ENCODE peak calls at places on chromosomes 5 and 9, in nine cellular contexts. S is HepG2, W is H1, O is breast epithelium, I is prostate gland, T is HL-60, M is HCT116, X is upper lobe of left lung, D is Panc1. G is an unnamed sample.

GRCh38 chr9:135223831-135224230 is 136.4 kb downstream of the OLFM1 start:
- DNase-seq in M (no peak), D (no peak), I (no peak), O (no peak), S (no peak), T (no peak), X (no peak), W (no peak), G (no peak)

GRCh38 chr9:82810902-82811301 is 252.0 kb downstream of the RASEF start:
- DNase-seq in I (peak), T (no peak), W (peak), M (peak), X (no peak), S (no peak), O (no peak), D (no peak), G (no peak)

GRCh38 chr9:102985162-102985900 is 9.8 kb upstream of the CYLC2 start:
- DNase-seq in O (no peak), X (no peak), I (no peak), D (no peak), W (no peak), T (no peak), M (no peak), S (no peak), G (no peak)

GRCh38 chr5:17203329-17204132 is 13.9 kb upstream of the BASP1 start:
- DNase-seq in T (no peak), O (no peak), S (peak), X (no peak), I (peak), D (no peak), M (peak), W (no peak), G (no peak)

GRCh38 chr5:132016721-132017250 is 5.3 kb upstream of the ACSL6 start:
- DNase-seq in S (no peak), T (no peak), M (no peak), I (no peak), O (no peak), D (no peak), X (no peak), W (no peak), G (peak)

GRCh38 chr5:38670878-38671277 is 114.4 kb upstream of the LIFR start:
- DNase-seq in M (no peak), W (no peak), D (no peak), O (peak), T (no peak), X (no peak), S (no peak), I (peak), G (no peak)

GRCh38 chr5:109529520-109529919 is 119.7 kb upstream of the PJA2 start:
- DNase-seq in T (no peak), O (no peak), W (no peak), I (peak), M (no peak), X (no peak), D (no peak), S (no peak), G (no peak)

GRCh38 chr9:5617749-5618148 is 11.2 kb upstream of the RIC1 start:
- DNase-seq in O (no peak), T (no peak), I (no peak), W (no peak), S (no peak), M (no peak), X (no peak), D (no peak), G (no peak)

GRCh38 chr5:128304121-128304520 is 220.6 kb downstream of the SLC12A2 start:
- DNase-seq in W (no peak), X (no peak), D (no peak), I (no peak), S (no peak), O (no peak), M (no peak), T (no peak), G (no peak)

GRCh38 chr5:142364251-142365145 is 39.7 kb upstream of the SPRY4 start:
- DNase-seq in S (no peak), M (no peak), W (no peak), X (peak), O (peak), T (no peak), D (peak), I (peak), G (peak)

GRCh38 chr5:10857333-10857723 is 96.3 kb upstream of the DAP start:
- DNase-seq in S (no peak), T (no peak), I (no peak), W (no peak), X (peak), D (no peak), M (no peak), O (no peak), G (no peak)

GRCh38 chr5:168683247-168683926 is 104.2 kb upstream of the PANK3 start:
- DNase-seq in O (no peak), I (no peak), X (no peak), S (no peak), T (no peak), W (no peak), M (no peak), D (no peak), G (no peak)

GRCh38 chr9:129313331-129313955 is 135.4 kb upstream of the IER5L start:
- DNase-seq in X (no peak), T (no peak), O (no peak), S (no peak), D (no peak), W (no peak), I (no peak), M (no peak), G (no peak)

GRCh38 chr5:134252671-134253070 is 26.8 kb upstream of the PPP2CA start:
- DNase-seq in S (peak), O (no peak), D (peak), W (no peak), T (no peak), M (peak), X (no peak), I (no peak), G (no peak)

GRCh38 chr5:19258686-19259085 is 729.3 kb downstream of the CDH18 start:
- DNase-seq in T (no peak), W (no peak), M (no peak), D (no peak), X (no peak), S (no peak), O (peak), I (no peak), G (no peak)

GRCh38 chr5:64612349-64612961 is 77.8 kb upstream of the SHISAL2B start:
- DNase-seq in I (peak), O (no peak), T (no peak), S (peak), W (no peak), M (peak), D (peak), X (no peak), G (no peak)

GRCh38 chr5:179802950-179803562 is 3.6 kb downstream of the MGAT4B start:
- DNase-seq in X (no peak), I (no peak), M (no peak), W (no peak), O (no peak), T (no peak), S (no peak), D (no peak), G (no peak)

GRCh38 chr5:154945695-154946301 is 4.9 kb downstream of the MRPL22 start:
- DNase-seq in X (no peak), T (no peak), I (no peak), W (no peak), O (no peak), D (no peak), M (no peak), S (no peak), G (no peak)

GRCh38 chr5:127960126-127960744 is 123.3 kb upstream of the SLC12A2 start:
- DNase-seq in X (no peak), S (no peak), O (no peak), W (no peak), D (no peak), I (no peak), M (no peak), T (no peak), G (no peak)

GRCh38 chr5:180950291-180950949 is 38.2 kb upstream of the BTNL3 start:
- DNase-seq in X (no peak), T (no peak), D (no peak), S (no peak), I (no peak), M (no peak), W (no peak), O (no peak), G (no peak)

GRCh38 chr5:154092356-154092755 is 53.6 kb downstream of the MFAP3 start:
- DNase-seq in X (no peak), T (no peak), D (no peak), W (no peak), I (no peak), S (no peak), O (no peak), M (no peak), G (no peak)

GRCh38 chr9:95138474-95138873 is 179.0 kb downstream of the FANCC start:
- DNase-seq in I (peak), O (no peak), D (no peak), X (peak), M (no peak), W (no peak), S (no peak), T (no peak), G (no peak)

GRCh38 chr9:38336341-38336740 is 56.2 kb upstream of the ALDH1B1 start:
- DNase-seq in T (no peak), M (no peak), S (no peak), X (no peak), W (no peak), D (no peak), O (no peak), I (no peak), G (no peak)

GRCh38 chr5:68528877-68529276 is 313.3 kb downstream of the PIK3R1 start:
- DNase-seq in I (no peak), S (no peak), D (no peak), M (no peak), W (no peak), X (no peak), T (no peak), O (no peak), G (no peak)

GRCh38 chr5:65102501-65102825 is 333.7 kb downstream of the CWC27 start:
- DNase-seq in T (no peak), X (no peak), D (no peak), S (no peak), O (no peak), W (no peak), M (no peak), I (no peak), G (no peak)

GRCh38 chr9:86093788-86094555 is 5.4 kb downstream of the GOLM1 start:
- DNase-seq in X (no peak), D (peak), S (peak), W (no peak), T (no peak), M (peak), O (peak), I (peak), G (peak)

GRCh38 chr9:85577353-85577952 is 164.3 kb downstream of the AGTPBP1 start:
- DNase-seq in O (no peak), W (no peak), I (no peak), S (no peak), D (no peak), M (no peak), T (no peak), X (no peak), G (no peak)

GRCh38 chr5:42680035-42680434 is 76.6 kb upstream of the CCDC152 start:
- DNase-seq in W (no peak), T (no peak), M (no peak), X (no peak), O (no peak), D (no peak), I (no peak), S (no peak), G (no peak)

GRCh38 chr9:36064448-36065037 is 27.8 kb downstream of the RECK start:
- DNase-seq in T (no peak), D (no peak), X (no peak), S (no peak), I (no peak), O (no peak), M (no peak), W (no peak), G (no peak)

GRCh38 chr9:124623966-124624734 is 117.0 kb upstream of the NR5A1 start:
- DNase-seq in W (no peak), X (no peak), O (no peak), T (no peak), S (no peak), D (no peak), M (peak), I (no peak), G (no peak)

GRCh38 chr5:1966461-1966860 is 83.7 kb upstream of the IRX4 start:
- DNase-seq in I (no peak), S (no peak), D (no peak), O (no peak), W (no peak), X (no peak), T (no peak), M (no peak), G (no peak)

GRCh38 chr9:93058357-93059096 is at the start of gene SUSD3:
- DNase-seq in I (peak), X (peak), W (peak), M (peak), S (peak), D (no peak), O (peak), T (no peak), G (peak)

GRCh38 chr5:76403713-76403962 is 553 bp downstream of the IQGAP2 start:
- DNase-seq in W (no peak), X (peak), T (no peak), D (no peak), I (peak), S (no peak), O (no peak), M (no peak), G (no peak)

GRCh38 chr5:76401801-76402250 is 1.3 kb upstream of the IQGAP2 start:
- DNase-seq in D (no peak), S (no peak), T (no peak), I (no peak), W (no peak), M (no peak), X (no peak), O (no peak), G (peak)

GRCh38 chr5:76402880-76403712 is at the start of gene IQGAP2:
- DNase-seq in D (no peak), X (peak), T (peak), M (peak), O (peak), S (peak), W (no peak), I (peak), G (peak)

GRCh38 chr5:76403963-76404693 is 1.0 kb downstream of the IQGAP2 start:
- DNase-seq in S (peak), M (no peak), D (no peak), X (no peak), W (peak), I (peak), O (peak), T (peak), G (peak)

DNA sequence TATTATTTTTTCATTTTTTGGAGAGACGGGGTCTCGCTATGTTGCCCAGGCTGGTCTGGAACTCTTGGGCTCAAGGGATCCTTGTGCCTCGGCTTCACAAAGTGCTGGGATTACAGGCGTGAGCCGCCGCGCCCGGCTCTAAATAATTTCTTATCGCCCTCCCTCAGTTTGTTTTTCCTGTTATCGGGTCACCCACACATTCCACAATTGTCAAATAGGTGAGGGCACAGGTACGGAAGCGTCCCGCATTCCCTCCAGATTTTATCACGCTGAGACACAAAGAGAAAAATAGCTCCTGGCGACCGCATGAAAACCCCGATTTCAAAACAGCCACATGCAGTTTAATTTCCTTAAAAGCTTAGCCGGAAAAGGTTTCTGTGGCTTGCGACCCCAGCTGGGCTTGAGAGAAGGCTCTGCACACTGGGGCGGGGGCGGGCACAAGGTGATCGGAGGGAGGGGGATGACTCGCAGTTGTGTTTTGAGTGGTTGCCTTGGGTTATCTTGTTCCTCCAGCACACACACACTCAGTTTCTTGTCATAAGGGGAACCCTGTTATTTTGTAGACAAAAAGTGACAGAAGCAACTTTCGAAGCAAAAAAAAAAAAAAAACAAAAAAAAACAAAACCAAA is 720 bp upstream of the IQGAP2 start:
- DNase-seq in X (peak), T (no peak), W (no peak), I (peak), D (no peak), O (peak), M (no peak), S (peak), G (peak)
- TF ChIP-seq POLR2AphosphoS5 in X (no peak), T (no peak), W (no peak), I (no peak), D (no peak), O (no peak), M (no peak), S (no peak), G (no peak)

GRCh38 chr5:78984020-78984610 is 995 bp downstream of the ARSB start:
- DNase-seq in W (no peak), D (no peak), X (no peak), M (no peak), S (peak), I (no peak), O (no peak), T (no peak), G (no peak)
- TF ChIP-seq CTCF in W (no peak), D (no peak), X (no peak), M (no peak), S (no peak), I (no peak), O (peak), T (no peak), G (no peak)

GRCh38 chr5:91281409-91281808 is 101.7 kb downstream of the ARRDC3 start:
- DNase-seq in O (no peak), W (no peak), S (no peak), D (peak), I (no peak), M (peak), X (no peak), T (no peak), G (no peak)
- H3K4me3 ChIP-seq in O (no peak), W (no peak), S (no peak), D (no peak), I (no peak), M (no peak), X (no peak), T (no peak), G (no peak)

GRCh38 chr5:73441377-73441776 is 7.2 kb downstream of the FOXD1 start:
- DNase-seq in X (no peak), I (no peak), D (no peak), S (no peak), T (no peak), M (no peak), W (no peak), O (no peak), G (no peak)
- TF ChIP-seq POLR2AphosphoS5 in X (no peak), I (no peak), D (no peak), S (no peak), T (no peak), M (no peak), W (no peak), O (no peak), G (no peak)

DNA sequence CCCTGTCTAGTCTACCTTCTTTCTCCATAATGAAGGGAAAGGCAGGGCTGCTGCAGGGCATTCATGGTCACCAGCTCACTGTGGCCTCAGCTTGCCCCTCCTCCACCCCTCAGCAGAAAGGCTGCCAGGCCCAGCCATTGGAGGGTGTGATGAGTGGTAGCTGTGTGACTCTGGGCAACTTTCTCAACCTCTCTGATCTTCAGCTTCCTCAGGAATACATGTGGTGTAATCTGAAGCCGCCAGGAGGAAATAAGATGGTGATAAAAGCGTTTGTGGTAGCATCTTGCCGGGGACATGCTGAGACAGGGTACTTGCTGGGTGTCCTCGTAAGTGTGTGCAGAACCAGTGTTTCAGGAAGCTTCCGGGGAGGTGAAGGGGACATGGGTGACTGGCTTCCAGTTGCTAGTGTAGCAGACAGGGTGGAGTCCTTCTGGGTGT is 9.8 kb downstream of the CXCL14 start:
- DNase-seq in W (no peak), I (no peak), T (no peak), X (no peak), D (no peak), O (no peak), S (no peak), M (no peak), G (no peak)
- TF ChIP-seq CTCF in W (no peak), I (no peak), T (no peak), X (no peak), D (no peak), O (no peak), S (no peak), M (no peak), G (no peak)

GRCh38 chr9:18075253-18075977 is 398.5 kb upstream of the ADAMTSL1 start:
- DNase-seq in W (no peak), O (no peak), S (no peak), M (no peak), D (no peak), X (no peak), T (no peak), I (peak), G (peak)
- H3K4me3 ChIP-seq in W (no peak), O (no peak), S (no peak), M (no peak), D (no peak), X (no peak), T (no peak), I (no peak), G (no peak)

DNA sequence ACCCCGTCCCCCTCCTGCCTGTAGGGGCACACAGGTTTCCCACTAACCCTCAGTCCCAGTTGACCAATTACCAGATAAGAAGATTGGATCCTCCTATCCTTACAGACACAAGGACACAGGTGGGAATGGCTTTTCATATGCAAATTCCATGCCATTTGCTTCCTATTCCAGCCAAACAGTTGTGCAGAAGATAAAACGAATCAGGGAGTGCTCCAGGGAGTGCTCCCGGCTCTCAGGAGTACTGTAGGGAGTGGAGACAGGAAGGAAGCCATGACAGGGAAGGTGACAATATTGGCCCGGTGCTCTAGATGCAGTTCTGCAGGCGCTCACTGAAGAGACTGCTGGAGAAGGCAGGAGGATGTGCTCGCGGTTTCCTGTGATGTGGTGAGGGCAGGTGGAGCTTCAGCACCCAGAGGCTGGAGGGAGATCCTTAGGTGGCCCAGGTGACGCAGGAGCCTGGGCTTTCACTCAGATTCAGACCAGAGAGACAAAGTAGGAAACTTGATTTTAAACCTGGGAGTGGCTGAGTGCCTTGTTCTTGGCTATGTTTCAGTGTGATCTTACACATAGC is 260.0 kb downstream of the AUH start:
- DNase-seq in W (no peak), I (no peak), X (no peak), S (no peak), M (no peak), O (peak), D (no peak), T (no peak), G (peak)
- TF ChIP-seq POLR2AphosphoS5 in W (no peak), I (no peak), X (no peak), S (no peak), M (no peak), O (no peak), D (no peak), T (no peak), G (no peak)

DNA sequence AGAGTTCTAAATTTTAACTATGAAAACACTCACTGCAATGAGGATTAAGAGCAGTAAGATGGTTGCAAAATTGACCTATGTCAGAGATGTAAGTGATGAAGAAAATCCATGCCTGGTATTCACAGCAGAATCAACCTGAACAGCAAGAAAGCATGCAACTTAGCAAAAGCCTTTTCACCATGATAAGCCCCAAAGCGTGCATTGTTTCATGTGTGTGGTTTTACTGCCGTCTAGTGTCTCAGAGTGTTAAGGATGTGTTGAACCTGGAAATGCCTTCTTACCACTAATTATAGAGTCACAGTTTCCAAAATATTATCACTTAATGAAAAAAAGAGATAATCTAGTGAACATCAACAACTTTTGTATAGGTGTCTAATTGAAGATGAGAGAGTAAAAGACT is 415.2 kb upstream of the TRPC7 start:
- DNase-seq in O (no peak), M (no peak), I (no peak), X (no peak), S (no peak), D (no peak), W (no peak), T (no peak), G (no peak)
- TF ChIP-seq CTCF in O (no peak), M (peak), I (no peak), X (no peak), S (peak), D (peak), W (no peak), T (no peak), G (no peak)

GRCh38 chr5:146836226-146836842 is 42.2 kb downstream of the PPP2R2B start:
- DNase-seq in X (no peak), S (peak), W (no peak), D (no peak), I (no peak), T (no peak), O (no peak), M (no peak), G (no peak)

GRCh38 chr5:146840016-146840415 is 38.5 kb downstream of the PPP2R2B start:
- DNase-seq in I (no peak), O (no peak), W (peak), T (no peak), D (no peak), X (no peak), S (no peak), M (no peak), G (no peak)
- H3K4me3 ChIP-seq in I (no peak), O (no peak), W (no peak), T (no peak), D (no peak), X (no peak), S (no peak), M (no peak), G (no peak)

G was measured in transverse colon.